ENCODE peak calls at places on chromosome 18, in ten cellular contexts. C is endothelial cell of umbilical vein, F is cardiac muscle cell, Q is OCI-LY7, Z is A549, N is HCT116, G is fibroblast of lung, R is IMR-90, E is GM23338, L is right cardiac atrium. W is an unnamed sample. For H3K4me1, the result is how much of the 10 kb centered on the place peaks cover.

GRCh38 chr18:7000484-7001096 is 117.0 kb downstream of the LAMA1 start:
- DNase-seq in C (peak), F (peak), Q (peak), Z (no peak), N (no peak), G (peak), R (peak), E (peak), L (no peak), W (peak)

GRCh38 chr18:67735506-67735905 is 219.0 kb upstream of the DSEL start:
- DNase-seq in C (no peak), F (no peak), Q (no peak), Z (no peak), N (no peak), G (no peak), R (no peak), E (peak), L (no peak), W (peak)

GRCh38 chr18:78390348-78390929 is 589.2 kb upstream of the SALL3 start:
- DNase-seq in C (no peak), F (no peak), Q (no peak), Z (no peak), N (no peak), G (no peak), R (no peak), E (no peak), L (no peak), W (no peak)

GRCh38 chr18:79855147-79855910 is 57.6 kb downstream of the KCNG2 start:
- DNase-seq in C (no peak), F (no peak), Q (peak), Z (no peak), N (no peak), G (no peak), R (no peak), E (no peak), L (no peak), W (no peak)

GRCh38 chr18:77015176-77015575 is 117.4 kb downstream of the MBP start:
- DNase-seq in C (no peak), F (peak), Q (no peak), Z (no peak), N (no peak), G (peak), R (no peak), E (no peak), L (no peak), W (no peak)

GRCh38 chr18:70380915-70381896 is 92.4 kb downstream of the SOCS6 start:
- DNase-seq in C (no peak), F (no peak), Q (no peak), Z (peak), N (no peak), G (peak), R (no peak), E (peak), L (peak), W (no peak)

GRCh38 chr18:13276530-13277520 is 58.3 kb downstream of the LDLRAD4 start:
- DNase-seq in C (peak), F (no peak), Q (no peak), Z (no peak), N (no peak), G (no peak), R (no peak), E (no peak), L (no peak), W (no peak)

GRCh38 chr18:53771664-53772063 is 452.8 kb downstream of the MBD2 start:
- DNase-seq in C (no peak), F (no peak), Q (no peak), Z (no peak), N (no peak), G (no peak), R (no peak), E (no peak), L (no peak), W (no peak)

GRCh38 chr18:78971511-78972245 is 7.9 kb upstream of the SALL3 start:
- DNase-seq in C (no peak), F (no peak), Q (no peak), Z (no peak), N (no peak), G (no peak), R (no peak), E (no peak), L (no peak), W (no peak)

GRCh38 chr18:78965917-78966878 is 13.4 kb upstream of the SALL3 start:
- DNase-seq in C (no peak), F (no peak), Q (no peak), Z (no peak), N (no peak), G (no peak), R (no peak), E (no peak), L (no peak), W (no peak)

GRCh38 chr18:58396966-58397365 is 231.9 kb downstream of the ALPK2 start:
- DNase-seq in C (peak), F (peak), Q (no peak), Z (no peak), N (no peak), G (no peak), R (no peak), E (no peak), L (no peak), W (no peak)

GRCh38 chr18:59357928-59358327 is 1.1 kb downstream of the LMAN1 start:
- DNase-seq in C (peak), F (peak), Q (peak), Z (no peak), N (peak), G (peak), R (peak), E (no peak), L (no peak), W (peak)

GRCh38 chr18:76620326-76620813 is 125.3 kb upstream of the ZNF516 start:
- DNase-seq in C (peak), F (peak), Q (peak), Z (no peak), N (peak), G (peak), R (peak), E (peak), L (peak), W (peak)

GRCh38 chr18:12362473-12363174 is 14.4 kb downstream of the AFG3L2 start:
- DNase-seq in C (no peak), F (no peak), Q (no peak), Z (no peak), N (no peak), G (no peak), R (no peak), E (no peak), L (no peak), W (no peak)

GRCh38 chr18:68564961-68565360 is 149.9 kb downstream of the TMX3 start:
- DNase-seq in C (no peak), F (peak), Q (no peak), Z (no peak), N (no peak), G (no peak), R (no peak), E (peak), L (no peak), W (no peak)

GRCh38 chr18:5817821-5818220 is 77.5 kb downstream of the TMEM200C start:
- DNase-seq in C (no peak), F (no peak), Q (no peak), Z (no peak), N (no peak), G (no peak), R (no peak), E (no peak), L (no peak), W (no peak)
- H3K4me3 ChIP-seq in C (no peak), F (no peak), Q (no peak), Z (no peak), N (no peak), G (no peak), R (no peak), E (no peak), L (no peak), W (no peak)

DNA sequence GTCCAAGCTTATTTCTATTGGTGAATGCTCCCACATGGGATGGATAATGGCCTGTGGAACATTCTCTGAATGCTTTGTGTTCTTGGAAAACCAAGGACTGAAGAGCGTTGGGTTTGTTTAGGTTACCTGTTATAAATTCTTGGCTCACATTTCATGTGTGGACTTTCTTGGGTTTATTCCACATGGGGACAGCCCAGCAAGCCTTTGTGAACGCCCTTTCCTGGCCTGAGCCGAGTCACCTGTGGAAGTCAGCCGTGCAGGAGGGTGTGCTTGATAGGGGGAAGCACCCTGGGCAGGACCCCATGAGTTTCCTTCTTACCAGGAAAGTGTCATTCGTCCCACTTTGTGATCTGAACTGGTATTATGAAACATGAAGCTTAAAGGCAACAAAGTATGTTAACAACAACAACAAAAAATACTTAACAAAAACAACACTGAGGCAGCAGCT is 4.1 kb downstream of the RAB31 start:
- DNase-seq in C (no peak), F (no peak), Q (no peak), Z (no peak), N (no peak), G (no peak), R (no peak), E (no peak), L (no peak), W (no peak)
- H3K4me1 ChIP-seq in C (under half), F (under half), Q (under half), Z (under half), N (under half), G (under half), R (under half), E (under half), L (under half), W (under half)

GRCh38 chr18:23249348-23249747 is 114.1 kb downstream of the CABLES1 start:
- DNase-seq in C (no peak), F (no peak), Q (no peak), Z (no peak), N (no peak), G (no peak), R (no peak), E (no peak), L (no peak), W (no peak)
- H3K27ac ChIP-seq in C (no peak), F (no peak), Q (no peak), Z (no peak), N (no peak), G (no peak), R (no peak), E (no peak), L (no peak), W (no peak)

DNA sequence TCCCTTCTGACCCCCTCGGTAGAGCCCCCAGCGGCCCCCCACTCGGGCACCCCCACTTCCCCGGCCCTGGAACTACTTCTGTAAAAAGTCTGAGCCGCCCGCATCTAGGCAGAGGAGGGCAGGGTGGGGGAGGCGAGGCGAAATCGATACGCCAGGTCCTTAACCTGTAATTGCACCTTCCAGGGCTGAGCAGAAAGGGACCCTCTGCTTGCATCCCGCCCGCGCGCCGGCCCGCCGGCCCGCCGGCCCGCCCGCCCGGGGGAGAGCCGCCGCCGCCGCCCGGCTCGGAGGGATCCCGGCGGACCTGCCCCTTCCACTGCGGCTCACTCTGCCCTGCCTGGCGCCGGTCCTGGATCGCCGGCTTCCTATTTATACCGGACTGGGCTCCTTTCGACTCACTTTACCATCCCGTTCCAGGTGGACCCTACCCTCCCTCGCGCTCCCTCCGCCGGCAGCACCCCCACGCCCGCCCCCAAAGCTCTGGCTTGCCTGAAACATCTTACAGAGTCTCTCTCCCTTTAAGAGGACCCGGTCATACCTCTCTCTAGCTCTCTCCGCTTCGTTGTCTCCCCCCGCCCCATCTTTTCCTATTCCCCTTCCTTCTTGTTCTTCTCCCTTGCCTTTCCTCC is 838 bp downstream of the KLHL14 start:
- DNase-seq in C (no peak), F (no peak), Q (no peak), Z (no peak), N (no peak), G (no peak), R (no peak), E (peak), L (peak), W (no peak)
- H3K4me3 ChIP-seq in C (no peak), F (peak), Q (peak), Z (peak), N (no peak), G (no peak), R (no peak), E (peak), L (peak), W (no peak)

GRCh38 chr18:48852292-48852691 is 98.5 kb downstream of the SMAD7 start:
- DNase-seq in C (no peak), F (no peak), Q (no peak), Z (no peak), N (no peak), G (no peak), R (peak), E (no peak), L (peak), W (no peak)

GRCh38 chr18:48851563-48851962 is 99.2 kb downstream of the SMAD7 start:
- DNase-seq in C (no peak), F (peak), Q (no peak), Z (no peak), N (no peak), G (no peak), R (no peak), E (no peak), L (peak), W (no peak)

GRCh38 chr18:48853588-48853987 is 97.2 kb downstream of the SMAD7 start:
- DNase-seq in C (no peak), F (no peak), Q (no peak), Z (no peak), N (no peak), G (no peak), R (no peak), E (no peak), L (peak), W (no peak)

GRCh38 chr18:48850891-48851302 is 99.9 kb downstream of the SMAD7 start:
- DNase-seq in C (no peak), F (peak), Q (no peak), Z (no peak), N (no peak), G (peak), R (peak), E (no peak), L (peak), W (no peak)

GRCh38 chr18:48852792-48853191 is 98.0 kb downstream of the SMAD7 start:
- DNase-seq in C (no peak), F (no peak), Q (no peak), Z (no peak), N (no peak), G (no peak), R (no peak), E (no peak), L (no peak), W (no peak)
- H3K4me1 ChIP-seq in C (under half), F (under half), Q (under half), Z (under half), N (under half), G (under half), R (under half), E (under half), L (under half), W (under half)

DNA sequence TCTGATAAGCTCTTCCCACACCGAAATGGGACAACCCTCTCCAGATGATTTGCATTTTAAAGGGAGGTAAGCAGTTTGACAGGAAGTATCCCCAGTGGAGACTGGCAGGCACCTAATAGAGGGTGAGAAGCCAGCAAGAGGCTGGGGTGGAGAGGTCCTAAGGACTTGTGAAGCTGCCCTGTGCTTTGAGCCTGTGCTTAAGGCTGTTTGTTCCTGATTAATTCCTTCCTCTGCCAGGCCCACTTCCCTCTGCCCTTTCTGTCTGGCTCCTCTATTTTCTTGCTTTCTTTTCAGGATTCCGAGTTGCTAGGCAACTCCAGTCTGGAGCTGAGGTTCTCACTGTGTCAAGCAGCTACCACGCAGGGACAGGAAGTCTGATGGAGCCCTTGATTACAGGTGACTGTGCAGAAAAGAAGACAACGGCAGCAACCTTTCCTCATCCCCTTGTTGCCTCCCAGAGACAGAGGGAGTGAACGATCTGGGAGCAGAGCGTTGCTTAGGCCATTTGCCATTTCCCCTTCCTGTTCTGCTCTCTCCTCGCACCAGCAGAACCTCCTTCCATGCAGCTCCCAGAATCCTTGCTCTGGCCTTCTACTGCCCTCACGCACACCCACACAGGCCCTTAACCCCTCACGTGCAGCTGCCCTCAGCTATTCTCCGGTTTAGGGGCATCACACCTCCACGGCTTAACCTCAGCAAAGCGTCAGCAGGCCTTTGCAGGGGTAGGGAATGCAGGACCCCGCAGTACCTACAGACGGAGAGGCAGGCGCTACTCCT is 103.6 kb upstream of the CELF4 start:
- DNase-seq in C (no peak), F (peak), Q (no peak), Z (no peak), N (no peak), G (no peak), R (no peak), E (peak), L (no peak), W (no peak)
- H3K27ac ChIP-seq in C (no peak), F (no peak), Q (no peak), Z (no peak), N (no peak), G (no peak), R (no peak), E (no peak), L (no peak), W (no peak)

GRCh38 chr18:24019641-24020331 is 5.2 kb downstream of the TTC39C start:
- DNase-seq in C (no peak), F (no peak), Q (peak), Z (no peak), N (no peak), G (no peak), R (no peak), E (no peak), L (no peak), W (no peak)
- H3K4me3 ChIP-seq in C (no peak), F (no peak), Q (peak), Z (no peak), N (no peak), G (no peak), R (no peak), E (no peak), L (no peak), W (no peak)

GRCh38 chr18:46171331-46171730 is 67.1 kb downstream of the HAUS1 start:
- DNase-seq in C (no peak), F (no peak), Q (no peak), Z (no peak), N (no peak), G (no peak), R (no peak), E (no peak), L (no peak), W (no peak)
- H3K4me1 ChIP-seq in C (under half), F (under half), Q (under half), Z (under half), N (under half), G (under half), R (under half), E (under half), L (under half), W (under half)

W was measured in mammary epithelial cell.